ENCODE peak calls at places on chromosome 17, in four cellular contexts. C is K562, T is GM12878, O is HepG2. G is an unnamed sample.

GRCh38 chr17:66255112-66255511 is 25.9 kb upstream of the APOH start:
- DNase-seq in C (peak; percentile 53), O (peak; percentile 87), T (no peak), G (peak; percentile 68)

GRCh38 chr17:1870592-1870991 is 40.8 kb downstream of the RPA1 start:
- DNase-seq in O (no peak), C (no peak), T (no peak), G (no peak)

GRCh38 chr17:11997972-11998233 is 628 bp upstream of the ZNF18 start:
- DNase-seq in O (no peak), T (no peak), C (no peak), G (no peak)

GRCh38 chr17:41421116-41421515 is 3.3 kb downstream of the KRT37 start:
- DNase-seq in C (no peak), T (no peak), O (peak; percentile 40), G (no peak)

GRCh38 chr17:7982666-7983065 is 19.7 kb upstream of the GUCY2D start:
- DNase-seq in C (no peak), O (no peak), T (no peak), G (no peak)

GRCh38 chr17:29079433-29079832 is 36.5 kb downstream of the PIPOX start:
- DNase-seq in O (no peak), C (no peak), T (no peak), G (no peak)

GRCh38 chr17:63279498-63280230 is 166.4 kb downstream of the CYB561 start:
- DNase-seq in O (no peak), T (no peak), C (no peak), G (no peak)

GRCh38 chr17:36149296-36149820 is 27.1 kb downstream of the TBC1D3B start:
- DNase-seq in T (no peak), C (no peak), O (no peak), G (peak; percentile 23)

GRCh38 chr17:18362509-18363020 is 785 bp downstream of the SHMT1 start:
- DNase-seq in T (no peak), O (peak; percentile 76), C (no peak), G (peak; percentile 19)

GRCh38 chr17:33651631-33652030 is 358.5 kb upstream of the ASIC2 start:
- DNase-seq in C (no peak), O (no peak), T (no peak), G (no peak)

GRCh38 chr17:1644493-1645206 is 882 bp downstream of the SCARF1 start:
- DNase-seq in O (no peak), T (peak; percentile 61), C (no peak), G (no peak)

GRCh38 chr17:67359960-67360817 is 6.2 kb downstream of the PSMD12 start:
- DNase-seq in C (peak; percentile 58), O (no peak), T (no peak), G (no peak)

GRCh38 chr17:50108556-50108955 is 13.4 kb downstream of the PDK2 start:
- DNase-seq in C (peak; percentile 48), O (no peak), T (no peak), G (no peak)

GRCh38 chr17:45946841-45947256 is 52.2 kb upstream of the STH start:
- DNase-seq in C (no peak), O (no peak), T (no peak), G (no peak)

GRCh38 chr17:66916946-66917345 is 47.6 kb upstream of the CACNG4 start:
- DNase-seq in O (no peak), T (no peak), C (no peak), G (no peak)

GRCh38 chr17:614637-615546 is 99.7 kb downstream of the VPS53 start:
- DNase-seq in T (no peak), O (no peak), C (no peak), G (no peak)

GRCh38 chr17:7213895-7214299 is 5.7 kb downstream of the DLG4 start:
- DNase-seq in T (no peak), O (peak; percentile 86), C (peak; percentile 72), G (peak; percentile 77)

GRCh38 chr17:58060596-58061191 is 22.5 kb upstream of the DYNLL2 start:
- DNase-seq in T (no peak), O (no peak), C (no peak), G (no peak)

GRCh38 chr17:35129154-35129972 is 7.9 kb downstream of the FNDC8 start:
- DNase-seq in T (no peak), C (no peak), O (no peak), G (no peak)

GRCh38 chr17:47225436-47225858 is 16.3 kb downstream of the MYL4 start:
- DNase-seq in C (no peak), T (no peak), O (peak; percentile 45), G (no peak)

GRCh38 chr17:7167832-7168231 is 11.3 kb downstream of the ASGR1 start:
- DNase-seq in C (no peak), T (no peak), O (peak; percentile 56), G (no peak)

GRCh38 chr17:68821860-68822693 is 133.1 kb downstream of the ABCA8 start:
- DNase-seq in C (no peak), T (no peak), O (peak; percentile 99), G (no peak)

GRCh38 chr17:63405741-63406261 is 40.3 kb downstream of the CYB561 start:
- DNase-seq in O (peak; percentile 67), T (no peak), C (peak; percentile 32), G (peak; percentile 59)

GRCh38 chr17:31627960-31628359 is 231.1 kb downstream of the COPRS start:
- DNase-seq in O (no peak), C (no peak), T (no peak), G (no peak)

GRCh38 chr17:37506678-37507077 is 17.0 kb downstream of the DUSP14 start:
- DNase-seq in C (peak; percentile 51), O (peak; percentile 55), T (no peak), G (peak; percentile 52)

GRCh38 chr17:58531122-58531521 is 16.7 kb upstream of the MTMR4 start:
- DNase-seq in T (no peak), C (no peak), O (no peak), G (no peak)

GRCh38 chr17:32264140-32264799 is 1.4 kb upstream of the RHBDL3 start:
- DNase-seq in T (no peak), C (no peak), O (no peak), G (no peak)

GRCh38 chr17:78317817-78318400 is 42.0 kb downstream of the SOCS3 start:
- DNase-seq in C (no peak), O (no peak), T (no peak), G (no peak)

GRCh38 chr17:7191571-7192270 is 12.6 kb upstream of the ASGR1 start:
- DNase-seq in O (peak; percentile 50), T (no peak), C (peak; percentile 37), G (peak; percentile 80)

DNA sequence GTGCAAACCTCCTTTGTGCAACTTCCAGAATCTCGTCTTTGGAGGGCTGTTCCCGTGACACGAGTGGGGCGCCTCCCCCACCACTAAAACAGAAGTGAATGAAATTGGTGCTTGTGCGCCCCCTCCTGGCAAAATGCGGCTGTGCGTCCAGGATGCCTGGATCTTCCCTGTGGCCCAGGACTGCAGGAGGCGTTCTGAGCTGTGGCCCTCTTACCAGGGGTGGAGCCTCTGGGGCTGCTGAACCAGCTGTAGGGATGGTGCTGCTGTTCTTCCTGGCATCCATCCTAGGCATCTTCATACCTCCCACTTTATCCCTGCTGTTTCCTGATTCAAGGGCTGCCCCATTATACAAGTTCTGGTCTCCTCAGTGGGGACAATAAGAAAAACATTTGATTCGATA is 18.5 kb upstream of the NAGLU start:
- DNase-seq in O (peak; percentile 80), T (no peak), C (peak; percentile 91), G (peak; percentile 88)
- TF ChIP-seq TARDBP in O (peak; percentile 31), T (no peak), C (no peak), G (no peak)

GRCh38 chr17:81950501-81950900 is 3.5 kb upstream of the MYADML2 start:
- DNase-seq in C (no peak), T (no peak), O (no peak), G (no peak)

GRCh38 chr17:81951785-81952684 is 5.0 kb upstream of the MYADML2 start:
- DNase-seq in C (no peak), O (peak; percentile 50), T (no peak), G (no peak)

GRCh38 chr17:81947189-81947588 is at the start of gene MYADML2:
- DNase-seq in T (no peak), C (no peak), O (no peak), G (no peak)

GRCh38 chr17:81944858-81945257 is 2.2 kb downstream of the MYADML2 start:
- DNase-seq in T (no peak), O (no peak), C (no peak), G (no peak)

GRCh38 chr17:81948635-81949378 is 1.8 kb upstream of the MYADML2 start:
- DNase-seq in O (no peak), C (no peak), T (no peak), G (no peak)
- TF ChIP-seq TARDBP in O (no peak), C (no peak), T (no peak), G (no peak)

DNA sequence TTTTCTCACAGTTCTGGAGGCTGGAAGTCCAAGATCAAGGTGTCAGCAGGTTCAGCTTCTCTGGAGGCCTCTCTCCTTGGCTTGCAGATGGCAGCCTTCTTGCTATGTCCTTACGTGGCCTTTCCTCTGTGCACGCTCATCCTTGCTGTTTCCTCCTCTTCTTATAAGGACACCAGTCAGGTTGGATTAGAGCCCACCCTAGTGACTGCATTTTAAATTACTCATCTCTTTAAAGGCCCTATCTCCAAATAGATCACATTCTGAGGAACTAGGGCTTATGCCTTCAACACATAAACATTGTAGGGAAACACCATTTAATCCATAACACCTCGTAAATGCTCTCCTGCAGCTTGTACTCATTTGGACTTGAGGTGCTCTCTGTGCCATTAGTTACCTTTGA is 36.3 kb downstream of the DHRS7C start:
- DNase-seq in C (no peak), O (no peak), T (no peak), G (no peak)
- TF ChIP-seq TARDBP in C (no peak), O (no peak), T (no peak), G (no peak)

GRCh38 chr17:14298221-14298994 is 2.5 kb upstream of the HS3ST3B1 start:
- DNase-seq in T (no peak), C (no peak), O (no peak), G (no peak)

GRCh38 chr17:14299261-14300093 is 1.4 kb upstream of the HS3ST3B1 start:
- DNase-seq in T (no peak), C (peak; percentile 30), O (peak; percentile 65), G (peak; percentile 26)

GRCh38 chr17:14296511-14296910 is 4.4 kb upstream of the HS3ST3B1 start:
- DNase-seq in C (no peak), O (no peak), T (no peak), G (no peak)

GRCh38 chr17:14295676-14296075 is 5.2 kb upstream of the HS3ST3B1 start:
- DNase-seq in O (no peak), T (no peak), C (no peak), G (no peak)

DNA sequence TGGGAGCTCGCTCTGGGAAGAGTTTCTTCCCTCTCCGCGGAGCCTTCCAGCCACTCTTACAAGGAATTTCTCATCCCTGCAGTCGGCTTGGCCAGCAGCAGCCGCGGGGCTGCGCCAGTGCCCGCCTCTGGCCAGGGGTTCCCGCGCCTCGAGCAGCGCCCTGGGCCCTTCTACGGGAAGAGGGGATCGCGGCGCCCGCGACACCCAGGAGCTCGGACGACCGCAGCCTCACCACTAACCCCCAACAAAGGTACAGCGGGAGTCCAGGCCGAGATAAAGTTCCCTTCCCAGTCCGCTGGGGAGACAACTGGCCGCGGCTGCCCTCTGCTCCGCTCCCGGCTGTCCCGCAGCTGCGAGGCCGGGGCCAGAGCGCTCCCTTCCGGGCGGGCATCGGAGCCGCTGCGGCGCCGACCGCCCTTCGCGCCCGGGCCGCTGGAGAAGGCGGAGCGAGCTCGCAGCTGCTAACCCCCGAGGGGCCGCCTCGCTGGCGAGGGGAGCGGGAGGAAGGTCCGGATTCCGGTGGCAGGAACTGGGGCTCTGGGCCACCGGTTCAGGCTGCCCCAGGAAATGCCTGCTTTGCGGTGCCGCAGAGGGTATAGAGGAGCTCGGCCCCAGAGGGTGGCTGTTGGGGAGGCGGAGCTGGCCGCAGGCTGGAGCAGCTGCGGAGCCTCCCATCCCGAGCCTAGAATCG is 3.6 kb upstream of the HS3ST3B1 start:
- DNase-seq in O (peak; percentile 48), C (no peak), T (no peak), G (peak; percentile 56)
- TF ChIP-seq TARDBP in O (no peak), C (no peak), T (no peak), G (no peak)

G was measured in HEK293T.